ENCODE peak calls at places on chromosome 21, in five cellular contexts. One of them, this sample, is unnamed.

GRCh38 chr21:22575165-22575584 is 1577.0 kb downstream of the NCAM2 start:
- DNase-seq in AG08395: no peak
- DNase-seq in CD8-positive, alpha-beta T cell: no peak
- DNase-seq in SIG-M5: no peak
- DNase-seq in stimulated activated CD4-positive, alpha-beta T cell treated with anti-CD3 and anti-CD28 coated beads, Interleukin-2, amount 100 ng/mL, for 48 hours: no peak
- DNase-seq in this sample: no peak

GRCh38 chr21:37118187-37118826 is 45.3 kb downstream of the TTC3 start:
- DNase-seq in SIG-M5: no peak
- DNase-seq in AG08395: no peak
- DNase-seq in stimulated activated CD4-positive, alpha-beta T cell treated with anti-CD3 and anti-CD28 coated beads, Interleukin-2, amount 100 ng/mL, for 48 hours: no peak
- DNase-seq in CD8-positive, alpha-beta T cell: no peak
- DNase-seq in this sample: no peak

GRCh38 chr21:45860493-45861155 is 120.9 kb upstream of the COL6A1 start:
- DNase-seq in SIG-M5: no peak
- DNase-seq in AG08395: no peak
- DNase-seq in stimulated activated CD4-positive, alpha-beta T cell treated with anti-CD3 and anti-CD28 coated beads, Interleukin-2, amount 100 ng/mL, for 48 hours: no peak
- DNase-seq in CD8-positive, alpha-beta T cell: no peak
- DNase-seq in this sample: no peak

GRCh38 chr21:45464309-45464708 is 59.3 kb downstream of the COL18A1 start:
- DNase-seq in CD8-positive, alpha-beta T cell: no peak
- DNase-seq in stimulated activated CD4-positive, alpha-beta T cell treated with anti-CD3 and anti-CD28 coated beads, Interleukin-2, amount 100 ng/mL, for 48 hours: no peak
- DNase-seq in AG08395: no peak
- DNase-seq in SIG-M5: no peak
- DNase-seq in this sample: no peak

GRCh38 chr21:15367061-15367626 is 302.3 kb upstream of the NRIP1 start:
- DNase-seq in AG08395: no peak
- DNase-seq in CD8-positive, alpha-beta T cell: no peak
- DNase-seq in SIG-M5: no peak
- DNase-seq in stimulated activated CD4-positive, alpha-beta T cell treated with anti-CD3 and anti-CD28 coated beads, Interleukin-2, amount 100 ng/mL, for 48 hours: no peak
- DNase-seq in this sample: no peak

GRCh38 chr21:35011681-35012080 is 37.4 kb downstream of the RUNX1 start:
- DNase-seq in CD8-positive, alpha-beta T cell: no peak
- DNase-seq in AG08395: no peak
- DNase-seq in SIG-M5: no peak
- DNase-seq in stimulated activated CD4-positive, alpha-beta T cell treated with anti-CD3 and anti-CD28 coated beads, Interleukin-2, amount 100 ng/mL, for 48 hours: no peak
- DNase-seq in this sample: no peak

GRCh38 chr21:45590726-45591618 is 48.7 kb upstream of the SLC19A1 start:
- DNase-seq in AG08395: no peak
- DNase-seq in CD8-positive, alpha-beta T cell: peak
- DNase-seq in SIG-M5: no peak
- DNase-seq in stimulated activated CD4-positive, alpha-beta T cell treated with anti-CD3 and anti-CD28 coated beads, Interleukin-2, amount 100 ng/mL, for 48 hours: peak
- DNase-seq in this sample: peak

GRCh38 chr21:26748066-26748465 is 97.1 kb downstream of the ADAMTS1 start:
- DNase-seq in CD8-positive, alpha-beta T cell: no peak
- DNase-seq in stimulated activated CD4-positive, alpha-beta T cell treated with anti-CD3 and anti-CD28 coated beads, Interleukin-2, amount 100 ng/mL, for 48 hours: no peak
- DNase-seq in AG08395: no peak
- DNase-seq in SIG-M5: no peak
- DNase-seq in this sample: no peak

GRCh38 chr21:17461014-17461413 is 51.8 kb upstream of the CXADR start:
- DNase-seq in CD8-positive, alpha-beta T cell: no peak
- DNase-seq in SIG-M5: no peak
- DNase-seq in stimulated activated CD4-positive, alpha-beta T cell treated with anti-CD3 and anti-CD28 coated beads, Interleukin-2, amount 100 ng/mL, for 48 hours: no peak
- DNase-seq in AG08395: peak
- DNase-seq in this sample: peak

GRCh38 chr21:35220301-35220700 is 171.2 kb upstream of the RUNX1 start:
- DNase-seq in stimulated activated CD4-positive, alpha-beta T cell treated with anti-CD3 and anti-CD28 coated beads, Interleukin-2, amount 100 ng/mL, for 48 hours: no peak
- DNase-seq in SIG-M5: no peak
- DNase-seq in AG08395: no peak
- DNase-seq in CD8-positive, alpha-beta T cell: no peak
- DNase-seq in this sample: no peak

GRCh38 chr21:42614811-42615342 is 38.5 kb upstream of the PDE9A start:
- DNase-seq in stimulated activated CD4-positive, alpha-beta T cell treated with anti-CD3 and anti-CD28 coated beads, Interleukin-2, amount 100 ng/mL, for 48 hours: peak
- DNase-seq in SIG-M5: peak
- DNase-seq in CD8-positive, alpha-beta T cell: peak
- DNase-seq in AG08395: no peak
- DNase-seq in this sample: no peak

GRCh38 chr21:38857152-38857825 is 51.6 kb downstream of the ETS2 start:
- DNase-seq in SIG-M5: no peak
- DNase-seq in stimulated activated CD4-positive, alpha-beta T cell treated with anti-CD3 and anti-CD28 coated beads, Interleukin-2, amount 100 ng/mL, for 48 hours: no peak
- DNase-seq in CD8-positive, alpha-beta T cell: no peak
- DNase-seq in AG08395: no peak
- DNase-seq in this sample: no peak

GRCh38 chr21:35138665-35139381 is 89.7 kb upstream of the RUNX1 start:
- DNase-seq in stimulated activated CD4-positive, alpha-beta T cell treated with anti-CD3 and anti-CD28 coated beads, Interleukin-2, amount 100 ng/mL, for 48 hours: peak
- DNase-seq in AG08395: no peak
- DNase-seq in SIG-M5: no peak
- DNase-seq in CD8-positive, alpha-beta T cell: peak
- DNase-seq in this sample: peak

GRCh38 chr21:35503646-35504045 is 454.5 kb upstream of the RUNX1 start:
- DNase-seq in SIG-M5: no peak
- DNase-seq in AG08395: peak
- DNase-seq in CD8-positive, alpha-beta T cell: peak
- DNase-seq in stimulated activated CD4-positive, alpha-beta T cell treated with anti-CD3 and anti-CD28 coated beads, Interleukin-2, amount 100 ng/mL, for 48 hours: no peak
- DNase-seq in this sample: no peak

GRCh38 chr21:37421306-37421705 is 54.7 kb downstream of the DYRK1A start:
- DNase-seq in SIG-M5: no peak
- DNase-seq in CD8-positive, alpha-beta T cell: no peak
- DNase-seq in stimulated activated CD4-positive, alpha-beta T cell treated with anti-CD3 and anti-CD28 coated beads, Interleukin-2, amount 100 ng/mL, for 48 hours: no peak
- DNase-seq in AG08395: no peak
- DNase-seq in this sample: no peak

GRCh38 chr21:37365657-37366487 is 701 bp upstream of the DYRK1A start:
- DNase-seq in SIG-M5: no peak
- DNase-seq in AG08395: peak
- DNase-seq in stimulated activated CD4-positive, alpha-beta T cell treated with anti-CD3 and anti-CD28 coated beads, Interleukin-2, amount 100 ng/mL, for 48 hours: peak
- DNase-seq in CD8-positive, alpha-beta T cell: peak
- DNase-seq in this sample: peak

GRCh38 chr21:37073417-37074194 is 552 bp downstream of the TTC3 start:
- DNase-seq in CD8-positive, alpha-beta T cell: peak
- DNase-seq in stimulated activated CD4-positive, alpha-beta T cell treated with anti-CD3 and anti-CD28 coated beads, Interleukin-2, amount 100 ng/mL, for 48 hours: peak
- DNase-seq in AG08395: peak
- DNase-seq in SIG-M5: no peak
- DNase-seq in this sample: peak

GRCh38 chr21:44352253-44352860 is 1.1 kb upstream of the TRPM2 start:
- DNase-seq in stimulated activated CD4-positive, alpha-beta T cell treated with anti-CD3 and anti-CD28 coated beads, Interleukin-2, amount 100 ng/mL, for 48 hours: no peak
- DNase-seq in AG08395: no peak
- DNase-seq in SIG-M5: no peak
- DNase-seq in CD8-positive, alpha-beta T cell: no peak
- DNase-seq in this sample: peak

GRCh38 chr21:22044431-22044830 is 1046.2 kb downstream of the NCAM2 start:
- DNase-seq in stimulated activated CD4-positive, alpha-beta T cell treated with anti-CD3 and anti-CD28 coated beads, Interleukin-2, amount 100 ng/mL, for 48 hours: no peak
- DNase-seq in CD8-positive, alpha-beta T cell: no peak
- DNase-seq in AG08395: no peak
- DNase-seq in SIG-M5: no peak
- DNase-seq in this sample: no peak

GRCh38 chr21:42253466-42253865 is 34.5 kb downstream of the ABCG1 start:
- DNase-seq in AG08395: no peak
- DNase-seq in stimulated activated CD4-positive, alpha-beta T cell treated with anti-CD3 and anti-CD28 coated beads, Interleukin-2, amount 100 ng/mL, for 48 hours: no peak
- DNase-seq in SIG-M5: no peak
- DNase-seq in CD8-positive, alpha-beta T cell: no peak
- DNase-seq in this sample: no peak

GRCh38 chr21:40658237-40658636 is 188.7 kb downstream of the DSCAM start:
- DNase-seq in SIG-M5: no peak
- DNase-seq in CD8-positive, alpha-beta T cell: no peak
- DNase-seq in stimulated activated CD4-positive, alpha-beta T cell treated with anti-CD3 and anti-CD28 coated beads, Interleukin-2, amount 100 ng/mL, for 48 hours: no peak
- DNase-seq in AG08395: no peak
- DNase-seq in this sample: no peak

GRCh38 chr21:45469273-45470086 is 64.5 kb downstream of the COL18A1 start:
- DNase-seq in AG08395: no peak
- DNase-seq in CD8-positive, alpha-beta T cell: no peak
- DNase-seq in stimulated activated CD4-positive, alpha-beta T cell treated with anti-CD3 and anti-CD28 coated beads, Interleukin-2, amount 100 ng/mL, for 48 hours: no peak
- DNase-seq in SIG-M5: no peak
- DNase-seq in this sample: peak

GRCh38 chr21:41280115-41280919 is 36.3 kb upstream of the FAM3B start:
- DNase-seq in AG08395: peak
- DNase-seq in SIG-M5: no peak
- DNase-seq in stimulated activated CD4-positive, alpha-beta T cell treated with anti-CD3 and anti-CD28 coated beads, Interleukin-2, amount 100 ng/mL, for 48 hours: no peak
- DNase-seq in CD8-positive, alpha-beta T cell: no peak
- DNase-seq in this sample: no peak

GRCh38 chr21:33550772-33551660 is 8.2 kb downstream of the SON start:
- DNase-seq in AG08395: no peak
- DNase-seq in SIG-M5: no peak
- DNase-seq in stimulated activated CD4-positive, alpha-beta T cell treated with anti-CD3 and anti-CD28 coated beads, Interleukin-2, amount 100 ng/mL, for 48 hours: no peak
- DNase-seq in CD8-positive, alpha-beta T cell: no peak
- DNase-seq in this sample: peak

GRCh38 chr21:41418956-41419680 is 6.9 kb upstream of the MX1 start:
- DNase-seq in SIG-M5: no peak
- DNase-seq in stimulated activated CD4-positive, alpha-beta T cell treated with anti-CD3 and anti-CD28 coated beads, Interleukin-2, amount 100 ng/mL, for 48 hours: no peak
- DNase-seq in CD8-positive, alpha-beta T cell: no peak
- DNase-seq in AG08395: no peak
- DNase-seq in this sample: no peak

GRCh38 chr21:32994305-32994704 is 31.4 kb upstream of the OLIG2 start:
- DNase-seq in AG08395: peak
- DNase-seq in SIG-M5: no peak
- DNase-seq in stimulated activated CD4-positive, alpha-beta T cell treated with anti-CD3 and anti-CD28 coated beads, Interleukin-2, amount 100 ng/mL, for 48 hours: no peak
- DNase-seq in CD8-positive, alpha-beta T cell: no peak
- DNase-seq in this sample: no peak

GRCh38 chr21:15841856-15842564 is 112.2 kb downstream of the USP25 start:
- DNase-seq in AG08395: peak
- DNase-seq in stimulated activated CD4-positive, alpha-beta T cell treated with anti-CD3 and anti-CD28 coated beads, Interleukin-2, amount 100 ng/mL, for 48 hours: no peak
- DNase-seq in CD8-positive, alpha-beta T cell: no peak
- DNase-seq in SIG-M5: no peak
- DNase-seq in this sample: no peak

GRCh38 chr21:45202889-45203288 is 84.8 kb downstream of the POFUT2 start:
- DNase-seq in SIG-M5: no peak
- DNase-seq in CD8-positive, alpha-beta T cell: no peak
- DNase-seq in AG08395: peak
- DNase-seq in stimulated activated CD4-positive, alpha-beta T cell treated with anti-CD3 and anti-CD28 coated beads, Interleukin-2, amount 100 ng/mL, for 48 hours: no peak
- DNase-seq in this sample: no peak

GRCh38 chr21:38380391-38381137 is 117.7 kb downstream of the ERG start:
- DNase-seq in CD8-positive, alpha-beta T cell: no peak
- DNase-seq in SIG-M5: no peak
- DNase-seq in stimulated activated CD4-positive, alpha-beta T cell treated with anti-CD3 and anti-CD28 coated beads, Interleukin-2, amount 100 ng/mL, for 48 hours: no peak
- DNase-seq in AG08395: peak
- DNase-seq in this sample: peak

GRCh38 chr21:18449586-18449985 is 46.0 kb upstream of the TMPRSS15 start:
- DNase-seq in AG08395: peak
- DNase-seq in SIG-M5: no peak
- DNase-seq in CD8-positive, alpha-beta T cell: no peak
- DNase-seq in stimulated activated CD4-positive, alpha-beta T cell treated with anti-CD3 and anti-CD28 coated beads, Interleukin-2, amount 100 ng/mL, for 48 hours: no peak
- DNase-seq in this sample: no peak

GRCh38 chr21:30340714-30341573 is 3.5 kb upstream of the KRTAP27-1 start:
- DNase-seq in AG08395: peak
- DNase-seq in stimulated activated CD4-positive, alpha-beta T cell treated with anti-CD3 and anti-CD28 coated beads, Interleukin-2, amount 100 ng/mL, for 48 hours: peak
- DNase-seq in CD8-positive, alpha-beta T cell: no peak
- DNase-seq in SIG-M5: no peak
- DNase-seq in this sample: no peak

GRCh38 chr21:42653492-42654061 is at the start of gene PDE9A:
- DNase-seq in AG08395: no peak
- DNase-seq in stimulated activated CD4-positive, alpha-beta T cell treated with anti-CD3 and anti-CD28 coated beads, Interleukin-2, amount 100 ng/mL, for 48 hours: no peak
- DNase-seq in SIG-M5: no peak
- DNase-seq in CD8-positive, alpha-beta T cell: no peak
- DNase-seq in this sample: peak